ENCODE peak calls at places on chromosomes 1 and 21, in seven cellular contexts. One of them, this sample, is unnamed.

GRCh38 chr21:36325373-36326010 is 5.5 kb downstream of the MORC3 start:
- ATAC-seq in stimulated activated naive CD8-positive, alpha-beta T cell treated with anti-CD3 and anti-CD28 coated beads, Interleukin-15, Interleukin-2, amounts not matched to agents 100 U/mL and 50 U/mL, for 24 hours: no peak
- ATAC-seq in stimulated activated naive B cell treated with anti-CD40 and anti-IgM and Interleukin-4, amounts not matched to agents 10 μg/mL and 1 μg/mL and 100 μg/mL, for 72 hours: no peak
- ATAC-seq in activated T-cell treated with anti-CD3 and anti-CD28 coated beads, Interleukin-2, amount 50 U/mL, for 4 hours: no peak
- ATAC-seq in upper lobe of right lung: no peak
- ATAC-seq in WTC11: no peak
- ATAC-seq in left lung: no peak
- ATAC-seq in this sample: no peak

GRCh38 chr1:161727343-161727924 is 6.1 kb downstream of the FCRLB start:
- ATAC-seq in stimulated activated naive CD8-positive, alpha-beta T cell treated with anti-CD3 and anti-CD28 coated beads, Interleukin-15, Interleukin-2, amounts not matched to agents 100 U/mL and 50 U/mL, for 24 hours: peak
- ATAC-seq in stimulated activated naive B cell treated with anti-CD40 and anti-IgM and Interleukin-4, amounts not matched to agents 10 μg/mL and 1 μg/mL and 100 μg/mL, for 72 hours: peak
- ATAC-seq in activated T-cell treated with anti-CD3 and anti-CD28 coated beads, Interleukin-2, amount 50 U/mL, for 4 hours: peak
- ATAC-seq in upper lobe of right lung: no peak
- ATAC-seq in WTC11: peak
- ATAC-seq in left lung: peak
- ATAC-seq in this sample: peak

GRCh38 chr1:84353665-84354064 is 44.6 kb upstream of the DNASE2B start:
- ATAC-seq in stimulated activated naive CD8-positive, alpha-beta T cell treated with anti-CD3 and anti-CD28 coated beads, Interleukin-15, Interleukin-2, amounts not matched to agents 100 U/mL and 50 U/mL, for 24 hours: no peak
- ATAC-seq in stimulated activated naive B cell treated with anti-CD40 and anti-IgM and Interleukin-4, amounts not matched to agents 10 μg/mL and 1 μg/mL and 100 μg/mL, for 72 hours: no peak
- ATAC-seq in activated T-cell treated with anti-CD3 and anti-CD28 coated beads, Interleukin-2, amount 50 U/mL, for 4 hours: no peak
- ATAC-seq in upper lobe of right lung: no peak
- ATAC-seq in WTC11: no peak
- ATAC-seq in left lung: no peak
- ATAC-seq in this sample: no peak

GRCh38 chr1:86581250-86581649 is 34.4 kb downstream of the CLCA4 start:
- ATAC-seq in stimulated activated naive CD8-positive, alpha-beta T cell treated with anti-CD3 and anti-CD28 coated beads, Interleukin-15, Interleukin-2, amounts not matched to agents 100 U/mL and 50 U/mL, for 24 hours: no peak
- ATAC-seq in stimulated activated naive B cell treated with anti-CD40 and anti-IgM and Interleukin-4, amounts not matched to agents 10 μg/mL and 1 μg/mL and 100 μg/mL, for 72 hours: no peak
- ATAC-seq in activated T-cell treated with anti-CD3 and anti-CD28 coated beads, Interleukin-2, amount 50 U/mL, for 4 hours: no peak
- ATAC-seq in upper lobe of right lung: no peak
- ATAC-seq in WTC11: no peak
- ATAC-seq in left lung: no peak
- ATAC-seq in this sample: no peak

GRCh38 chr1:183139281-183139942 is 46.7 kb upstream of the LAMC2 start:
- ATAC-seq in stimulated activated naive CD8-positive, alpha-beta T cell treated with anti-CD3 and anti-CD28 coated beads, Interleukin-15, Interleukin-2, amounts not matched to agents 100 U/mL and 50 U/mL, for 24 hours: no peak
- ATAC-seq in stimulated activated naive B cell treated with anti-CD40 and anti-IgM and Interleukin-4, amounts not matched to agents 10 μg/mL and 1 μg/mL and 100 μg/mL, for 72 hours: peak
- ATAC-seq in activated T-cell treated with anti-CD3 and anti-CD28 coated beads, Interleukin-2, amount 50 U/mL, for 4 hours: no peak
- ATAC-seq in upper lobe of right lung: no peak
- ATAC-seq in WTC11: no peak
- ATAC-seq in left lung: peak
- ATAC-seq in this sample: no peak

GRCh38 chr1:111366256-111366655 is 61.3 kb downstream of the OVGP1 start:
- ATAC-seq in stimulated activated naive CD8-positive, alpha-beta T cell treated with anti-CD3 and anti-CD28 coated beads, Interleukin-15, Interleukin-2, amounts not matched to agents 100 U/mL and 50 U/mL, for 24 hours: no peak
- ATAC-seq in stimulated activated naive B cell treated with anti-CD40 and anti-IgM and Interleukin-4, amounts not matched to agents 10 μg/mL and 1 μg/mL and 100 μg/mL, for 72 hours: no peak
- ATAC-seq in activated T-cell treated with anti-CD3 and anti-CD28 coated beads, Interleukin-2, amount 50 U/mL, for 4 hours: no peak
- ATAC-seq in upper lobe of right lung: no peak
- ATAC-seq in WTC11: no peak
- ATAC-seq in left lung: no peak
- ATAC-seq in this sample: no peak

GRCh38 chr1:18414321-18414720 is 66.4 kb upstream of the KLHDC7A start:
- ATAC-seq in stimulated activated naive CD8-positive, alpha-beta T cell treated with anti-CD3 and anti-CD28 coated beads, Interleukin-15, Interleukin-2, amounts not matched to agents 100 U/mL and 50 U/mL, for 24 hours: no peak
- ATAC-seq in stimulated activated naive B cell treated with anti-CD40 and anti-IgM and Interleukin-4, amounts not matched to agents 10 μg/mL and 1 μg/mL and 100 μg/mL, for 72 hours: no peak
- ATAC-seq in activated T-cell treated with anti-CD3 and anti-CD28 coated beads, Interleukin-2, amount 50 U/mL, for 4 hours: no peak
- ATAC-seq in upper lobe of right lung: no peak
- ATAC-seq in WTC11: no peak
- ATAC-seq in left lung: no peak
- ATAC-seq in this sample: no peak

GRCh38 chr1:172288611-172289010 is 131.9 kb upstream of the C1orf105 start:
- ATAC-seq in stimulated activated naive CD8-positive, alpha-beta T cell treated with anti-CD3 and anti-CD28 coated beads, Interleukin-15, Interleukin-2, amounts not matched to agents 100 U/mL and 50 U/mL, for 24 hours: no peak
- ATAC-seq in stimulated activated naive B cell treated with anti-CD40 and anti-IgM and Interleukin-4, amounts not matched to agents 10 μg/mL and 1 μg/mL and 100 μg/mL, for 72 hours: no peak
- ATAC-seq in activated T-cell treated with anti-CD3 and anti-CD28 coated beads, Interleukin-2, amount 50 U/mL, for 4 hours: no peak
- ATAC-seq in upper lobe of right lung: no peak
- ATAC-seq in WTC11: no peak
- ATAC-seq in left lung: no peak
- ATAC-seq in this sample: no peak

GRCh38 chr1:151729157-151729965 is 8.0 kb downstream of the RIIAD1 start:
- ATAC-seq in stimulated activated naive CD8-positive, alpha-beta T cell treated with anti-CD3 and anti-CD28 coated beads, Interleukin-15, Interleukin-2, amounts not matched to agents 100 U/mL and 50 U/mL, for 24 hours: no peak
- ATAC-seq in stimulated activated naive B cell treated with anti-CD40 and anti-IgM and Interleukin-4, amounts not matched to agents 10 μg/mL and 1 μg/mL and 100 μg/mL, for 72 hours: no peak
- ATAC-seq in activated T-cell treated with anti-CD3 and anti-CD28 coated beads, Interleukin-2, amount 50 U/mL, for 4 hours: no peak
- ATAC-seq in upper lobe of right lung: peak
- ATAC-seq in WTC11: no peak
- ATAC-seq in left lung: no peak
- ATAC-seq in this sample: no peak

GRCh38 chr1:26170472-26170821 is 739 bp downstream of the ZNF593 start:
- ATAC-seq in stimulated activated naive CD8-positive, alpha-beta T cell treated with anti-CD3 and anti-CD28 coated beads, Interleukin-15, Interleukin-2, amounts not matched to agents 100 U/mL and 50 U/mL, for 24 hours: no peak
- ATAC-seq in stimulated activated naive B cell treated with anti-CD40 and anti-IgM and Interleukin-4, amounts not matched to agents 10 μg/mL and 1 μg/mL and 100 μg/mL, for 72 hours: no peak
- ATAC-seq in activated T-cell treated with anti-CD3 and anti-CD28 coated beads, Interleukin-2, amount 50 U/mL, for 4 hours: no peak
- ATAC-seq in upper lobe of right lung: no peak
- ATAC-seq in WTC11: no peak
- ATAC-seq in left lung: peak
- ATAC-seq in this sample: no peak

GRCh38 chr1:28917757-28918118 is 3.4 kb downstream of the EPB41 start:
- ATAC-seq in stimulated activated naive CD8-positive, alpha-beta T cell treated with anti-CD3 and anti-CD28 coated beads, Interleukin-15, Interleukin-2, amounts not matched to agents 100 U/mL and 50 U/mL, for 24 hours: peak
- ATAC-seq in stimulated activated naive B cell treated with anti-CD40 and anti-IgM and Interleukin-4, amounts not matched to agents 10 μg/mL and 1 μg/mL and 100 μg/mL, for 72 hours: no peak
- ATAC-seq in activated T-cell treated with anti-CD3 and anti-CD28 coated beads, Interleukin-2, amount 50 U/mL, for 4 hours: peak
- ATAC-seq in upper lobe of right lung: no peak
- ATAC-seq in WTC11: no peak
- ATAC-seq in left lung: no peak
- ATAC-seq in this sample: no peak

This sample was measured in stimulated activated memory B cell treated with anti-CD40 and anti-IgM and Interleukin-4, amounts not matched to agents 10 μg/mL and 1 μg/mL and 100 μg/mL, for 72 hours.